ENCODE peak calls at places on chromosomes 12 and 14, in six cellular contexts. N is uterus, I is mesothelial cell of epicardium, L is BJ, B is IMR-90, J is progenitor cell of endocrine pancreas. Q is an unnamed sample.

GRCh38 chr12:31220633-31221565 is 105.1 kb downstream of the SINHCAF start:
- DNase-seq in N (no peak), I (no peak), L (no peak), B (peak; percentile 17), J (no peak), Q (no peak)

GRCh38 chr12:120677765-120678473 is 9.0 kb upstream of the MLEC start:
- DNase-seq in N (peak; percentile 64), I (no peak), L (no peak), B (no peak), J (no peak), Q (no peak)

GRCh38 chr12:132413931-132414588 is 75.9 kb upstream of the FBRSL1 start:
- DNase-seq in N (no peak), I (no peak), L (no peak), B (no peak), J (peak; percentile 57), Q (no peak)

GRCh38 chr12:55009171-55009570 is 10.6 kb upstream of the NEUROD4 start:
- DNase-seq in N (no peak), I (no peak), L (no peak), B (no peak), J (no peak), Q (no peak)

GRCh38 chr12:25756974-25757665 is 201.4 kb upstream of the RASSF8 start:
- DNase-seq in N (no peak), I (no peak), L (no peak), B (no peak), J (no peak), Q (no peak)

GRCh38 chr12:25368542-25368941 is 117.8 kb upstream of the KRAS start:
- DNase-seq in N (no peak), I (no peak), L (no peak), B (no peak), J (no peak), Q (no peak)

GRCh38 chr14:22737052-22737451 is 29.4 kb upstream of the OXA1L start:
- DNase-seq in N (no peak), I (no peak), L (no peak), B (no peak), J (no peak), Q (no peak)

GRCh38 chr14:72605096-72605920 is 288.6 kb downstream of the DPF3 start:
- DNase-seq in N (no peak), I (no peak), L (no peak), B (no peak), J (no peak), Q (no peak)

GRCh38 chr14:54796961-54797360 is 105.7 kb downstream of the GCH1 start:
- DNase-seq in N (no peak), I (no peak), L (no peak), B (peak; percentile 81), J (no peak), Q (no peak)

GRCh38 chr12:12423367-12423766 is 66.5 kb downstream of the BORCS5 start:
- DNase-seq in N (no peak), I (no peak), L (no peak), B (no peak), J (no peak), Q (no peak)
- TF ChIP-seq CTCF in N (no peak), I (no peak), L (no peak), B (no peak), J (no peak), Q (no peak)

DNA sequence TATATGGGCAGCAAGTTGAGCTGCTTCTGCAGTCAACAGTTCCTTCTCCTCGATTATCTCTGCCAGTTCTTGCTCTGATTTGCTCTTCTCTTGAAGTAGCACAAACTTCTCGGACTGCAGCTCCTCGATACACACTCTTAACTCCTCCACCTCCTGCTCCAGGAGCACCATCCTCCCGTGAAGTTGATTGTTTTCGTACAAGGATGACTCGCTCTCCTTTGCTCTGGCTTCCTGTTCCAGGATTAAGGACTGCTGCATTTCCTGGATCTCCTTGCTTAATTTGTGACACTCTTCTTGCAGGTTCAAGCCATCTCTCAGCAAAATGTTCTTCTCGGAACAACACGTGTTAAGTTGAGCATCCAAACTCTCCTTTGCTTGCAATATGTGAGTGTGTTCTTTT is 56.2 kb upstream of the VPS33A start:
- DNase-seq in N (no peak), I (no peak), L (no peak), B (peak; percentile 52), J (no peak), Q (no peak)
- TF ChIP-seq CTCF in N (no peak), I (no peak), L (no peak), B (no peak), J (no peak), Q (no peak)

GRCh38 chr14:77547512-77547911 is 48.9 kb upstream of the ISM2 start:
- DNase-seq in N (no peak), I (no peak), L (no peak), B (no peak), J (no peak), Q (no peak)
- TF ChIP-seq CTCF in N (no peak), I (no peak), L (peak; percentile 7), B (no peak), J (peak; percentile 21), Q (no peak)

DNA sequence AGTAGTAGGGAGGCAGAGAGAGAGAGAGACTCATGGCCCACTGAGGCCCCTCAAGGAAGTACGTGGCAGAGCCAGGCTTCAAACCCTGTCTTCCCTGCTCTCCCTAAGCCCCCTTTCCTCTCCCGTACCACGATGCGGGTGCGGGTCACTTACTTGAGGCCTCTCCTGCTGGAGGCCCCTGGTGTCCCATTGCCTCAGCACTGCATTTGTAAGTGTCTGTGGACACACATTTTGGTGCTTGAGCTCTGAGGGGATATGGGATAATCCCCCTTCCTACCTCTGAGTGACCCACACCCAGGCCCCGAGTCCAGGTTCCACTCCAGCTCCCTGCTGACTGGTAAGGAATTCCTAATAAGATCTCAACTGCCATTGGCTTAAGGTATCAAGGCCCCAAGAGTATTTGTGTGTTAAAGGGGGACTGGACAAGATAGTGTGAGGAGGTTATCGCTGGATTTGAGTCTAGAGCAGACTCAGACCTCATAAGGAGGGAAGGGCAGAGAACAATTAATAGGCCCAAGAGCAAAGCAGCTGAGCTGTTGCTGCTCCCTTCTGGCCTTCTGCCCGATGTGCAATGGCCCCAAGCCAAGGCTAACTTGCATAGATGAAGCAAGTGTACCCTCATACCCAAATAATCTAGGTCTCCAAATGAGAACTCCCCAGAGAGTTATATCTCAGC is 71.9 kb downstream of the CRACR2A start:
- DNase-seq in N (no peak), I (no peak), L (no peak), B (no peak), J (no peak), Q (no peak)
- TF ChIP-seq CTCF in N (no peak), I (no peak), L (no peak), B (no peak), J (peak; percentile 54), Q (no peak)

DNA sequence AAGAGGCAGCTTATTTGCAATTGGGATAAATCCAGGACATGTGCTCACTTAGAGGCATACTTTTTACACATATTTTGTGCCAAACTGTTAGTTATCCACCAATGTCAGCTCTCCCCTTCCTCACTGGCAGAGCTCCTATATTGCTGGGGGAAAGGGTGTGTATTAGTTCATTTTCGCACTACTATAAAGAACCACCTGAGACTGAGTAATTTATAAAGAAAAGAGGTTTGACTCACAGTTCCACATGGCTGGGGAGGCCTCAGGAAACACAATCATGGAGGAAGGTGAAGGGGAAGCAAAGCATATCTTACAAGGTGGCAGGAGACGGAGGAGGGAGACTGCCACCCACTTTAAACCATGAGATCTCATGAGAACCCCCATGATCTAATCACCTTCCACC is 135.5 kb upstream of the EGLN3 start:
- DNase-seq in N (no peak), I (no peak), L (no peak), B (no peak), J (no peak), Q (no peak)
- TF ChIP-seq CTCF in N (no peak), I (no peak), L (no peak), B (no peak), J (no peak), Q (no peak)

DNA sequence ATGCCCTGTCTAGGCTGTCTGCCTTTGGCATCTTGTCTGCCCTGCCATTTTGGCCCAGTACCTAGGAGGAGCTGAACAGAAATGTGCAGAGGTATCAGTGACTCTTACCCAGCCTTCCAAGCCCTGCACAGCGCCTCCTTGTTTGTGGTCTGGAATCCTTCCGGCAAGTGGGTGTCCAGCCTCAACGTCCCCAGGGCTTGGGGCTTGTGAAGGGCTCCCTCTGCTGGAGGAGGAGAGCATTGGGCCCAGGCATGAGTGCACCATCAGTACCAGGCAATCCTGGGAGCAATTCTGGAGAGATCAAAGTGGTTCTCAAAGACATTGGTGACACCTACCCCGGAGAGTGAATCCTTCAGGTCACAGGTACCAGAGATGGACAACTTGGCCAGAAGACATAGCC is 2.4 kb upstream of the TCL1B start:
- DNase-seq in N (no peak), I (no peak), L (no peak), B (no peak), J (no peak), Q (no peak)
- TF ChIP-seq CTCF in N (no peak), I (no peak), L (peak; percentile 38), B (peak; percentile 16), J (peak; percentile 43), Q (peak; percentile 61)